ENCODE peak calls at places on chromosomes 1 and 21, in seven cellular contexts. H, D, P, Z, K, L and E are unnamed samples.

GRCh38 chr1:2586154-2587070 is at the start of gene PRXL2B:
- DNase-seq in L (peak; percentile 98), H (peak; percentile 99), K (peak; percentile 100), Z (peak; percentile 99), P (peak; percentile 100), D (peak; percentile 99), E (peak; percentile 99)

GRCh38 chr1:45478129-45478802 is 12.7 kb downstream of the TESK2 start:
- DNase-seq in L (no peak), P (no peak), H (no peak), K (no peak), Z (no peak), D (no peak), E (no peak)

GRCh38 chr21:40631201-40631600 is 215.8 kb downstream of the DSCAM start:
- DNase-seq in K (no peak), H (no peak), L (no peak), P (no peak), D (no peak), Z (no peak), E (no peak)

GRCh38 chr1:150692720-150693119 is 4.2 kb downstream of the GOLPH3L start:
- DNase-seq in H (no peak), L (no peak), P (no peak), K (no peak), Z (no peak), D (no peak), E (no peak)

GRCh38 chr1:78003882-78004718 is 639 bp upstream of the DNAJB4 start:
- DNase-seq in K (peak; percentile 75), P (no peak), L (no peak), H (peak; percentile 53), D (peak; percentile 27), Z (peak; percentile 70), E (peak; percentile 43)

GRCh38 chr21:28325618-28326017 is 667.1 kb downstream of the LTN1 start:
- DNase-seq in D (no peak), H (no peak), P (no peak), Z (no peak), K (no peak), L (no peak), E (no peak)

GRCh38 chr1:68198752-68199151 is 33.6 kb downstream of the WLS start:
- DNase-seq in K (no peak), Z (no peak), D (no peak), L (no peak), H (no peak), P (no peak), E (no peak)

GRCh38 chr21:14520535-14520934 is 25.6 kb downstream of the SAMSN1 start:
- DNase-seq in H (no peak), P (peak; percentile 59), Z (no peak), D (no peak), K (no peak), L (no peak), E (no peak)

GRCh38 chr1:208200116-208200515 is 44.1 kb downstream of the PLXNA2 start:
- DNase-seq in Z (no peak), P (no peak), H (no peak), D (no peak), K (no peak), L (no peak), E (no peak)

GRCh38 chr1:208194944-208195343 is 49.2 kb downstream of the PLXNA2 start:
- DNase-seq in Z (no peak), K (no peak), L (no peak), H (no peak), D (no peak), P (no peak), E (no peak)

GRCh38 chr1:208202333-208202987 is 41.7 kb downstream of the PLXNA2 start:
- DNase-seq in P (no peak), K (no peak), D (no peak), H (no peak), L (no peak), Z (no peak), E (no peak)

GRCh38 chr1:208201241-208201640 is 42.9 kb downstream of the PLXNA2 start:
- DNase-seq in D (no peak), K (no peak), P (no peak), L (peak; percentile 84), Z (peak; percentile 94), H (peak; percentile 64), E (no peak)

DNA sequence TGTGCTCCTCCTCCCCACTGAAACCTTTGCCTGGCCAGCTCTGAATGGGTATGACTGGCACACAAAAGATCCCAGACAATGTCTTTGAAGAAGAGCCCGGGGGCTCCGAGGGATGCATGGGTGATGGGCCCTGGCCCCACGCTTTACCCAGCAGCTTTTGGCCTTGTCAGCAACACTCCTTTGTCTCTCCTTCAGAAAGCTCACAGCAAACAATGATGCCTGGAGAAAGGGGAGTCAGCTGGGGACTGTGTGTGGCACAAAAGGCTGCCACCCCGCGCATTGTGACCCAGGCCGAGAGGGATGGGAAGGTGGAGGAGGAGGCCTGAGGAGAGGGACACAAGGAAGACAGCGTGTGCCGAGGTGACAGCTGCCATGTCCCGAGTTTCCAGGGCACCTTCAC is 45.9 kb downstream of the PLXNA2 start:
- DNase-seq in D (no peak), P (no peak), L (no peak), H (no peak), K (no peak), Z (no peak), E (no peak)
- H3K36me3 ChIP-seq in D (peaks cover 39% of the 10 kb centered on the region), P (peaks cover 16% of the 10 kb centered on the region), L (no peaks in the 10 kb centered on the region), H (no peaks in the 10 kb centered on the region), K (no peaks in the 10 kb centered on the region), Z (peaks cover 25% of the 10 kb centered on the region), E (no peaks in the 10 kb centered on the region)

GRCh38 chr1:38418195-38419030 is 371.8 kb upstream of the POU3F1 start:
- DNase-seq in D (no peak), P (no peak), H (no peak), K (no peak), Z (no peak), L (no peak), E (no peak)
- H3K27ac ChIP-seq in D (no peak overlapping the region), P (no peak overlapping the region), H (no peak overlapping the region), K (no peak overlapping the region), Z (no peak overlapping the region), L (no peak overlapping the region), E (no peak overlapping the region)

DNA sequence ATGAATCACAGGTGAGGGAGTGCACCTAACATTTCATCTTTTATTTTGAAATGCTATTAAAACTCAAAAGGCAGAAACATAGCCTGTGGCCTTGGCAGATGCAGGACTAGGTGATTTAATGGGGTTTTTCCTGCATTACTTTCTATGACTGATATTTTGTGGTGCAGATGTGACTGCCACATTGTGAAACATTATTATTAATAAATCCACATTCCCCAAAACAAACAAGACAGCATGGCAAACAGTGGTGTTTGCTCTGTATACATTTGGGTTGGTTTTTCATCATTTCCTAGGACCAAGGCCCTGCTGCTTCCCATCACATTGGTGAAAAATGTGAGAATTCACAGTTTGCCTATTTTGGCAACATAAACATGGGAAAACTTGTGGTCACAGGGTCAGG is 247.6 kb upstream of the SGIP1 start:
- DNase-seq in D (no peak), K (no peak), Z (no peak), H (no peak), L (no peak), P (no peak), E (no peak)
- H3K4me1 ChIP-seq in D (peaks cover 6% of the 10 kb centered on the region), K (no peaks in the 10 kb centered on the region), Z (peaks cover 16% of the 10 kb centered on the region), H (no peaks in the 10 kb centered on the region), L (peaks cover 14% of the 10 kb centered on the region), P (peaks cover 35% of the 10 kb centered on the region), E (no peaks in the 10 kb centered on the region)

GRCh38 chr1:166843769-166844596 is 4.7 kb downstream of the POGK start:
- DNase-seq in Z (no peak), H (no peak), K (no peak), D (no peak), P (no peak), L (no peak), E (no peak)
- H3K36me3 ChIP-seq in Z (peaks cover 82% of the 10 kb centered on the region), H (no peaks in the 10 kb centered on the region), K (peaks cover 44% of the 10 kb centered on the region), D (peaks cover 82% of the 10 kb centered on the region), P (peaks cover 82% of the 10 kb centered on the region), L (peaks cover 62% of the 10 kb centered on the region), E (peaks cover 69% of the 10 kb centered on the region)

GRCh38 chr1:218694635-218695034 is 349.5 kb downstream of the TGFB2 start:
- DNase-seq in H (no peak), L (no peak), D (no peak), Z (no peak), P (no peak), K (no peak), E (no peak)

GRCh38 chr1:218693584-218693983 is 348.4 kb downstream of the TGFB2 start:
- DNase-seq in D (no peak), L (no peak), P (no peak), H (no peak), K (no peak), Z (no peak), E (no peak)

GRCh38 chr1:218698181-218698580 is 353.0 kb downstream of the TGFB2 start:
- DNase-seq in K (no peak), L (no peak), D (no peak), Z (no peak), H (no peak), P (no peak), E (no peak)

GRCh38 chr1:218692808-218693207 is 347.7 kb downstream of the TGFB2 start:
- DNase-seq in P (no peak), D (no peak), Z (no peak), L (no peak), K (no peak), H (no peak), E (no peak)
- H3K27ac ChIP-seq in P (no peak overlapping the region), D (no peak overlapping the region), Z (no peak overlapping the region), L (no peak overlapping the region), K (no peak overlapping the region), H (no peak overlapping the region), E (no peak overlapping the region)

GRCh38 chr1:203511513-203511912 is 17.6 kb downstream of the OPTC start:
- DNase-seq in P (no peak), D (no peak), L (no peak), K (no peak), H (no peak), Z (no peak), E (no peak)
- H3K4me1 ChIP-seq in P (peaks cover 43% of the 10 kb centered on the region), D (peaks cover 49% of the 10 kb centered on the region), L (peaks cover 65% of the 10 kb centered on the region), K (no peaks in the 10 kb centered on the region), H (peaks cover 12% of the 10 kb centered on the region), Z (peaks cover 60% of the 10 kb centered on the region), E (peaks cover 29% of the 10 kb centered on the region)

GRCh38 chr1:11984559-11984958 is 4.3 kb downstream of the MFN2 start:
- DNase-seq in Z (no peak), K (no peak), D (no peak), L (no peak), H (no peak), P (no peak), E (no peak)

GRCh38 chr1:11989669-11990068 is 9.4 kb downstream of the MFN2 start:
- DNase-seq in K (no peak), L (no peak), H (no peak), P (no peak), Z (no peak), D (no peak), E (no peak)

GRCh38 chr1:11982010-11982392 is 1.8 kb downstream of the MFN2 start:
- DNase-seq in D (no peak), P (no peak), Z (no peak), H (no peak), L (no peak), K (no peak), E (no peak)

GRCh38 chr1:11984121-11984520 is 3.9 kb downstream of the MFN2 start:
- DNase-seq in Z (no peak), H (no peak), K (no peak), P (no peak), D (no peak), L (no peak), E (no peak)

GRCh38 chr1:11985851-11986250 is 5.6 kb downstream of the MFN2 start:
- DNase-seq in D (no peak), L (no peak), K (no peak), Z (no peak), P (no peak), H (no peak), E (no peak)
- H3K36me3 ChIP-seq in D (peaks cover 52% of the 10 kb centered on the region), L (peaks cover 83% of the 10 kb centered on the region), K (peaks cover 27% of the 10 kb centered on the region), Z (peaks cover 74% of the 10 kb centered on the region), P (peaks cover 82% of the 10 kb centered on the region), H (no peaks in the 10 kb centered on the region), E (peaks cover 65% of the 10 kb centered on the region)